ENCODE peak calls at places on chromosome 18, in four cellular contexts. K is H1, J is HCT116, U is HepG2. Z is an unnamed sample.

GRCh38 chr18:12008181-12008767 is 27.0 kb downstream of the IMPA2 start:
- DNase-seq in K (no peak), J (no peak), U (peak; percentile 96), Z (no peak)

GRCh38 chr18:23204589-23205235 is 69.4 kb downstream of the CABLES1 start:
- DNase-seq in K (no peak), J (no peak), U (no peak), Z (no peak)

GRCh38 chr18:3873698-3874495 is 423.9 kb downstream of the TGIF1 start:
- DNase-seq in K (no peak), J (no peak), U (no peak), Z (no peak)

GRCh38 chr18:46721331-46721730 is 35.5 kb downstream of the ST8SIA5 start:
- DNase-seq in K (no peak), J (no peak), U (no peak), Z (no peak)

GRCh38 chr18:3051718-3052410 is 38.9 kb upstream of the LPIN2 start:
- DNase-seq in K (no peak), J (no peak), U (peak; percentile 99), Z (no peak)

GRCh38 chr18:30132959-30133358 is 909.6 kb downstream of the DSC3 start:
- DNase-seq in K (no peak), J (no peak), U (no peak), Z (no peak)

GRCh38 chr18:21163647-21164625 is 52.3 kb upstream of the ROCK1 start:
- DNase-seq in K (no peak), J (no peak), U (no peak), Z (no peak)

GRCh38 chr18:31040982-31041345 is 1.6 kb downstream of the DSC3 start:
- DNase-seq in K (no peak), J (no peak), U (no peak), Z (no peak)

GRCh38 chr18:28905509-28905908 is 728.6 kb upstream of the CDH2 start:
- DNase-seq in K (no peak), J (no peak), U (no peak), Z (no peak)

GRCh38 chr18:37567994-37568359 is 2.4 kb upstream of the CELF4 start:
- DNase-seq in K (no peak), J (no peak), U (no peak), Z (no peak)

GRCh38 chr18:51447351-51447896 is 249.9 kb upstream of the MEX3C start:
- DNase-seq in K (no peak), J (no peak), U (no peak), Z (no peak)

GRCh38 chr18:26931659-26932058 is 66.2 kb upstream of the AQP4 start:
- DNase-seq in K (no peak), J (no peak), U (no peak), Z (no peak)

GRCh38 chr18:3107740-3108151 is 94.8 kb upstream of the LPIN2 start:
- DNase-seq in K (no peak), J (no peak), U (peak; percentile 74), Z (no peak)

GRCh38 chr18:40063488-40063887 is 1891.5 kb upstream of the PIK3C3 start:
- DNase-seq in K (no peak), J (no peak), U (no peak), Z (no peak)

GRCh38 chr18:43805646-43806194 is 528.4 kb upstream of the SYT4 start:
- DNase-seq in K (no peak), J (no peak), U (no peak), Z (no peak)

GRCh38 chr18:72672364-72673151 is 128.4 kb upstream of the CBLN2 start:
- DNase-seq in K (no peak), J (no peak), U (peak; percentile 25), Z (peak; percentile 9)

GRCh38 chr18:80175451-80176235 is 66.6 kb downstream of the ADNP2 start:
- DNase-seq in K (no peak), J (no peak), U (no peak), Z (no peak)

GRCh38 chr18:80178935-80179818 is 68.1 kb downstream of the PARD6G start:
- DNase-seq in K (no peak), J (no peak), U (no peak), Z (no peak)

GRCh38 chr18:80177128-80177527 is 68.1 kb downstream of the ADNP2 start:
- DNase-seq in K (no peak), J (no peak), U (no peak), Z (no peak)

GRCh38 chr18:80173060-80173459 is 64.0 kb downstream of the ADNP2 start:
- DNase-seq in K (no peak), J (no peak), U (no peak), Z (no peak)

GRCh38 chr18:80176334-80177080 is 67.4 kb downstream of the ADNP2 start:
- DNase-seq in K (no peak), J (no peak), U (peak; percentile 8), Z (no peak)
- TF ChIP-seq ZNF274 in K (no peak), J (no peak), U (no peak), Z (no peak)

DNA sequence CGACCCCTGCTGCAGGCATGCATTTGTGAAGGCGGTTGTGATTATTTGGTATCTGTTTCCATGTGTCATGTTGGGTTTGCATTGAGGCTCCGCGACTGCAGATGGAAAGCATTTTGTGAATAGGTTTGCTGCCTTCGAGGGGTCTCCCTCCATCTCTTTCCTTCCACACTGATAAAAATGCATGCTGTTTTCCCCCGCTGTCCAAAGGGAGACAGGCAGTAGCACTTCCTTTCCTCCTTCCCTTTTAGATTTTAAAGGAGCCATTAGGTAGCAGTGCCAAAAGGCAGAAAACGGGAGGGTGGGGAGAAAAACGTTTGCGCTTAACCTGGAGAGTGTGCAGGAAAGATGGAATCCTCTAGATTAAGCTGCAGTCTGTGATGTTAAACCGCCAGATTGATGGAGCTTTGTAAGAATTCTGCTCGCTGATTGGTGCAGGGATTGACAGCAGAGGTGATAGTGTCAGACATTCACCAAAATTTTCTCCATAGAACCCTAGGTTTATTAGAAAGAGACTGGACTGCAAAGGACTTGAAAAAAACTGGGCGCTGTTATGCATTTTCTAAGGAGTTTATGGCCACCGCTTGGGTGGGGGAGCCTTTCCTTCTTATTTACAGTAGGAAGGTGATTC is 653 bp downstream of the MAPRE2 start:
- DNase-seq in K (no peak), J (no peak), U (no peak), Z (no peak)
- TF ChIP-seq ZNF274 in K (no peak), J (no peak), U (no peak), Z (no peak)

DNA sequence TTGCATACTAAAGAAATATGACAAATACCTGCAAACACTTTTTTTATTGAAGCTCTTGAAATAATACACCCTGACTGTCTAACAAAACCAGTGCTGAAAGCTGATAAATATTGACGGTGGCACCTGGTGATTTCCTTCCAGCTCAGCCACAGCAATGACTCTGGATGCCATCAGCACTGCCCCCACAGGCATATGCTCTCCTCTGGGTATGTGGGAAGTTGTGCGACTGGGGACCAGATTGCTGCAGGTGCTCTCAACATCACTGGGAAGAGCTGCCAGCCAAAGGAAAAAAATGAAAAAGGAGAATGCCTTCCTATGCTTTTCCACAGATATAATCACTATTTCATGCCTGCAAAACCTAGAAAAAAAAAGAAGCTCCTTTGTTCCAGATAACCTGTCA is 141.5 kb downstream of the PIGN start:
- DNase-seq in K (no peak), J (no peak), U (no peak), Z (no peak)
- TF ChIP-seq ZNF274 in K (no peak), J (no peak), U (no peak), Z (no peak)

GRCh38 chr18:59419386-59419785 is 60.3 kb upstream of the LMAN1 start:
- DNase-seq in K (no peak), J (no peak), U (no peak), Z (no peak)
- TF ChIP-seq ZNF274 in K (no peak), J (no peak), U (no peak), Z (no peak)

GRCh38 chr18:8754995-8755955 is 49.9 kb downstream of the MTCL1 start:
- DNase-seq in K (no peak), J (no peak), U (no peak), Z (no peak)
- TF ChIP-seq ZNF274 in K (no peak), J (no peak), U (no peak), Z (no peak)

DNA sequence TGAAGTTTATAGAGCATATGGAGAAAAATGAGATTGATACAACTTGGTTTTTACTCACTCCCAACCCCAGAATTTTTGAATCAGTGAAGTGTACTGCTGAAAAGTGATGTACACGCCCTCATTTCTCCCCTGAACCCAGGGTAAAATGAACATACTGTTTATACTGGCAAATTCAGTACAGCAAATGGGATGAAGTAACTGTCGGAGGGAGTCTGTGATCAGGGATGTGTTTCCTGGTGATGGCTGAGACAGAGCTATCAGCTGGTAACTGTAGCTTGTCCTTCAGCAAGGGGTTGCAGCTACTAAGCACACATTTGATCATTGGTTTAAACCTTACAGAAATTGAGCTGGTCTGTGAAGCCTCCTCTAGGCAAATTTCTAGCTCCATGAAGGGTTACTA is 191.6 kb downstream of the PTPRM start:
- DNase-seq in K (no peak), J (no peak), U (no peak), Z (no peak)
- TF ChIP-seq ZNF274 in K (no peak), J (no peak), U (no peak), Z (no peak)

GRCh38 chr18:63218472-63218871 is 101.1 kb downstream of the BCL2 start:
- DNase-seq in K (no peak), J (no peak), U (no peak), Z (no peak)
- TF ChIP-seq ZNF274 in K (no peak), J (no peak), U (no peak), Z (no peak)

GRCh38 chr18:64234336-64234735 is 85.4 kb upstream of the LINC00305 start:
- DNase-seq in K (no peak), J (no peak), U (no peak), Z (no peak)

GRCh38 chr18:64238076-64238475 is 89.2 kb upstream of the LINC00305 start:
- DNase-seq in K (no peak), J (no peak), U (no peak), Z (no peak)

DNA sequence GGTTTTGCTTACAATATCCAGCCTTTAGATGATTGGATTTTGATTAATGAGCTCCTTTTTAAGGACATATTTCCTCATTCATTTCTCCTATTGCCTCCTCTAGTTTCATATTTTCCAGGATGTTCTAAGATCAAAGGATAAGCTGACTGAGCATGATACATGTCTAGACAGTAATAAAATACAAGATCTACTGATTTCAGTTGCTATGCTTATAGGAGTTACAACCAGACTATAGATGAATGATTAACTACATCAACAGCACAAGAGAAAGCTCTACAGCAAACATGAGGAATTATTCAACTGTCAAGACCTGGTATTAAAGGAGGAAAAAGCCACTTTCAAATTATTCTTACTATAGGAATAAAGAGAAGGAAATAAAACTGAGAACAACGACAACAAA is 85.0 kb upstream of the LINC00305 start:
- DNase-seq in K (no peak), J (no peak), U (no peak), Z (no peak)
- TF ChIP-seq ZNF274 in K (no peak), J (no peak), U (no peak), Z (no peak)

Z was measured in NT2/D1.